ENCODE peak calls at places on chromosome 6, in nine cellular contexts. Y is body of pancreas; B is foreskin fibroblast; A is HCT116; P is CD4-positive, alpha-beta T cell; L is cardiac fibroblast; J is progenitor cell of endocrine pancreas; N is Calu3; D is stomach. R is an unnamed sample.

GRCh38 chr6:54881066-54881733 is 34.6 kb downstream of the FAM83B start:
- DNase-seq in N (no peak), D (no peak), L (no peak), J (no peak), P (no peak), Y (no peak), B (no peak), A (no peak), R (no peak)

GRCh38 chr6:101666256-101666655 is 272.7 kb downstream of the GRIK2 start:
- DNase-seq in J (no peak), P (no peak), L (peak; percentile 56), Y (no peak), B (peak; percentile 70), D (peak; percentile 54), N (peak; percentile 29), A (peak; percentile 42), R (no peak)

GRCh38 chr6:170025341-170026271 is 265.3 kb downstream of the DLL1 start:
- DNase-seq in J (no peak), P (no peak), N (no peak), Y (peak; percentile 11), D (peak; percentile 24), A (no peak), B (no peak), L (no peak), R (no peak)

GRCh38 chr6:107408714-107409113 is 50.6 kb downstream of the PDSS2 start:
- DNase-seq in N (no peak), L (no peak), D (no peak), A (no peak), B (no peak), P (no peak), Y (no peak), J (no peak), R (no peak)

GRCh38 chr6:138499303-138499991 is at the start of gene NHSL1:
- DNase-seq in J (no peak), P (no peak), L (no peak), Y (peak; percentile 27), D (no peak), B (peak; percentile 30), N (peak; percentile 28), A (no peak), R (no peak)

GRCh38 chr6:166341915-166342292 is 441 bp downstream of the SFT2D1 start:
- DNase-seq in B (peak; percentile 21), N (no peak), D (no peak), P (no peak), Y (peak; percentile 27), J (no peak), L (peak; percentile 30), A (no peak), R (no peak)

GRCh38 chr6:10320291-10320690 is 94.6 kb downstream of the TFAP2A start:
- DNase-seq in D (no peak), J (no peak), N (no peak), Y (no peak), P (no peak), A (no peak), L (no peak), B (no peak), R (no peak)

GRCh38 chr6:75602897-75603395 is 1.3 kb downstream of the SENP6 start:
- DNase-seq in L (no peak), J (no peak), P (no peak), Y (no peak), D (no peak), A (no peak), B (no peak), N (no peak), R (no peak)

GRCh38 chr6:11650297-11650696 is 112.7 kb downstream of the TMEM170B start:
- DNase-seq in J (no peak), P (no peak), N (no peak), D (no peak), B (peak; percentile 84), A (no peak), L (peak; percentile 94), Y (no peak), R (peak; percentile 54)

GRCh38 chr6:37783831-37784584 is 35.5 kb upstream of the ZFAND3 start:
- DNase-seq in D (peak; percentile 28), B (peak; percentile 76), A (no peak), J (no peak), Y (no peak), P (no peak), N (no peak), L (peak; percentile 53), R (no peak)

GRCh38 chr6:139905404-139906052 is 531.1 kb upstream of the CITED2 start:
- DNase-seq in J (no peak), B (peak; percentile 80), N (no peak), A (no peak), D (no peak), P (no peak), Y (no peak), L (no peak), R (no peak)

GRCh38 chr6:146901940-146902816 is 302.0 kb upstream of the STXBP5 start:
- DNase-seq in N (no peak), J (no peak), Y (no peak), B (peak; percentile 33), D (no peak), A (no peak), L (no peak), P (no peak), R (no peak)

GRCh38 chr6:76852776-76853175 is 610.5 kb downstream of the HTR1B start:
- DNase-seq in J (no peak), D (no peak), L (peak; percentile 42), A (no peak), Y (no peak), B (peak; percentile 8), P (no peak), N (no peak), R (no peak)

GRCh38 chr6:87366428-87366827 is 21.8 kb downstream of the C6orf163 start:
- DNase-seq in Y (no peak), J (no peak), P (no peak), L (no peak), B (peak; percentile 31), D (no peak), N (no peak), A (no peak), R (no peak)

GRCh38 chr6:11423667-11424066 is 113.9 kb upstream of the TMEM170B start:
- DNase-seq in J (no peak), A (no peak), P (no peak), N (no peak), B (no peak), Y (no peak), L (no peak), D (no peak), R (no peak)

GRCh38 chr6:62652692-62653328 is 366.8 kb upstream of the KHDRBS2 start:
- DNase-seq in A (peak; percentile 15), D (no peak), B (peak; percentile 9), Y (no peak), L (peak; percentile 16), J (no peak), P (no peak), N (no peak), R (no peak)

GRCh38 chr6:99547526-99547925 is 20.9 kb downstream of the CCNC start:
- DNase-seq in A (no peak), J (no peak), L (no peak), N (no peak), D (no peak), Y (no peak), B (no peak), P (no peak), R (no peak)

GRCh38 chr6:170083236-170084051 is 207.4 kb downstream of the DLL1 start:
- DNase-seq in D (peak; percentile 23), B (no peak), J (no peak), P (no peak), A (no peak), Y (peak; percentile 6), N (no peak), L (no peak), R (no peak)

GRCh38 chr6:148831531-148831930 is 84.7 kb downstream of the UST start:
- DNase-seq in D (no peak), N (no peak), A (no peak), B (no peak), Y (no peak), J (no peak), L (peak; percentile 72), P (no peak), R (no peak)

GRCh38 chr6:41182069-41183034 is 18.6 kb downstream of the TREML2 start:
- DNase-seq in B (peak; percentile 77), J (no peak), L (peak; percentile 72), Y (peak; percentile 35), A (peak; percentile 59), P (peak; percentile 31), D (peak; percentile 49), N (peak; percentile 62), R (peak; percentile 73)
- TF ChIP-seq CTCF in B (peak; percentile 66), J (peak; percentile 70), L (peak; percentile 72), Y (peak; percentile 41), A (peak; percentile 82), P (peak; percentile 63), D (no peak), N (peak; percentile 51), R (peak; percentile 70)

GRCh38 chr6:16146028-16146427 is 17.1 kb downstream of the MYLIP start:
- DNase-seq in A (no peak), D (no peak), N (peak; percentile 5), B (no peak), J (no peak), P (no peak), L (no peak), Y (no peak), R (no peak)

GRCh38 chr6:16141514-16141913 is 12.6 kb downstream of the MYLIP start:
- DNase-seq in L (no peak), B (no peak), J (no peak), A (no peak), N (no peak), P (no peak), Y (no peak), D (peak; percentile 54), R (no peak)

GRCh38 chr6:16148498-16148897 is 19.6 kb downstream of the MYLIP start:
- DNase-seq in P (no peak), B (no peak), J (no peak), L (no peak), A (no peak), D (peak; percentile 59), Y (peak; percentile 60), N (peak; percentile 57), R (no peak)

GRCh38 chr6:16146527-16146955 is 17.7 kb downstream of the MYLIP start:
- DNase-seq in J (no peak), A (no peak), D (peak; percentile 70), Y (no peak), N (no peak), P (no peak), L (no peak), B (peak; percentile 29), R (peak; percentile 89)

GRCh38 chr6:16145038-16145437 is 16.2 kb downstream of the MYLIP start:
- DNase-seq in N (no peak), P (no peak), L (no peak), J (no peak), Y (no peak), D (no peak), B (no peak), A (no peak), R (no peak)
- TF ChIP-seq CTCF in N (no peak), P (no peak), L (no peak), J (no peak), Y (no peak), D (no peak), B (no peak), A (no peak), R (no peak)

GRCh38 chr6:43174263-43175112 is 3.4 kb downstream of the SRF start:
- DNase-seq in N (peak; percentile 99), P (peak; percentile 90), J (peak; percentile 83), D (peak; percentile 97), Y (peak; percentile 97), L (peak; percentile 99), A (peak; percentile 94), B (peak; percentile 99), R (peak; percentile 98)
- TF ChIP-seq CTCF in N (no peak), P (no peak), J (peak; percentile 18), D (no peak), Y (peak; percentile 27), L (peak; percentile 16), A (no peak), B (no peak), R (peak; percentile 30)

GRCh38 chr6:91754691-91755090 is 1167.8 kb upstream of the MAP3K7 start:
- DNase-seq in N (no peak), L (no peak), A (no peak), Y (no peak), D (no peak), B (no peak), P (no peak), J (no peak), R (no peak)
- TF ChIP-seq CTCF in N (no peak), L (no peak), A (no peak), Y (no peak), D (no peak), B (no peak), P (no peak), J (no peak), R (no peak)

R was measured in osteocyte.